ENCODE peak calls at places on chromosomes 11 and 22, in five cellular contexts. Z is GM23248, C is endothelial cell of umbilical vein, S is PC-9, J is HepG2. L is an unnamed sample.

GRCh38 chr11:58286249-58286648 is 18.2 kb upstream of the OR10W1 start:
- DNase-seq in Z (peak; percentile 77), C (peak; percentile 53), S (no peak), J (peak; percentile 54), L (peak; percentile 25)

GRCh38 chr11:124760205-124760652 is 1.9 kb downstream of the ESAM start:
- DNase-seq in Z (no peak), C (peak; percentile 59), S (no peak), J (no peak), L (no peak)

GRCh38 chr11:27291302-27291889 is 71.6 kb downstream of the CCDC34 start:
- DNase-seq in Z (peak; percentile 12), C (no peak), S (no peak), J (no peak), L (no peak)

GRCh38 chr22:27238935-27239510 is 562.5 kb downstream of the MN1 start:
- DNase-seq in Z (peak; percentile 94), C (peak; percentile 99), S (peak; percentile 44), J (no peak), L (peak; percentile 100)

GRCh38 chr11:43969543-43969942 is 27.1 kb downstream of the C11orf96 start:
- DNase-seq in Z (peak; percentile 51), C (no peak), S (no peak), J (no peak), L (no peak)

GRCh38 chr11:60485987-60486386 is 6.6 kb upstream of the MS4A12 start:
- DNase-seq in Z (no peak), C (peak; percentile 17), S (no peak), J (peak; percentile 54), L (no peak)

GRCh38 chr22:45036154-45036553 is 26.3 kb upstream of the PHF21B start:
- DNase-seq in Z (no peak), C (no peak), S (no peak), J (no peak), L (peak; percentile 46)

GRCh38 chr11:86143429-86144030 is 74.6 kb upstream of the PICALM start:
- DNase-seq in Z (no peak), C (no peak), S (peak; percentile 31), J (no peak), L (no peak)

GRCh38 chr11:83610996-83611395 is 324.8 kb upstream of the CCDC90B start:
- DNase-seq in Z (peak; percentile 40), C (no peak), S (peak; percentile 15), J (no peak), L (no peak)

GRCh38 chr11:34346551-34346950 is 11.3 kb downstream of the ABTB2 start:
- DNase-seq in Z (peak; percentile 79), C (no peak), S (peak; percentile 88), J (no peak), L (peak; percentile 65)

GRCh38 chr22:31681625-31682345 is 19.8 kb upstream of the PISD start:
- DNase-seq in Z (peak; percentile 72), C (no peak), S (no peak), J (no peak), L (peak; percentile 84)

GRCh38 chr11:69840371-69841169 is 21.4 kb upstream of the FGF3 start:
- DNase-seq in Z (no peak), C (no peak), S (peak; percentile 69), J (no peak), L (no peak)

GRCh38 chr11:95545116-95545875 is 244.3 kb downstream of the FAM76B start:
- DNase-seq in Z (peak; percentile 13), C (no peak), S (no peak), J (no peak), L (no peak)

GRCh38 chr22:29315286-29316195 is at the start of gene RASL10A:
- DNase-seq in Z (peak; percentile 43), C (no peak), S (no peak), J (no peak), L (no peak)

GRCh38 chr11:79437981-79438630 is 2.7 kb downstream of the TENM4 start:
- DNase-seq in Z (peak; percentile 38), C (no peak), S (no peak), J (no peak), L (peak; percentile 61)

GRCh38 chr11:62137276-62137861 is 13.6 kb downstream of the INCENP start:
- DNase-seq in Z (no peak), C (no peak), S (no peak), J (no peak), L (no peak)

GRCh38 chr22:22879675-22880029 is 8.0 kb upstream of the IGLL5 start:
- DNase-seq in Z (no peak), C (no peak), S (no peak), J (no peak), L (no peak)

GRCh38 chr11:63573881-63574855 is 11.0 kb upstream of the PLAAT2 start:
- DNase-seq in Z (peak; percentile 77), C (peak; percentile 32), S (no peak), J (peak; percentile 78), L (peak; percentile 55)

GRCh38 chr11:62555464-62556092 is 9.0 kb upstream of the AHNAK start:
- DNase-seq in Z (peak; percentile 49), C (no peak), S (no peak), J (no peak), L (peak; percentile 33)

GRCh38 chr11:132744771-132745170 is 787.5 kb downstream of the OPCML start:
- DNase-seq in Z (peak; percentile 73), C (no peak), S (no peak), J (no peak), L (peak; percentile 71)

GRCh38 chr11:19493446-19493845 is 219.2 kb upstream of the NAV2 start:
- DNase-seq in Z (no peak), C (no peak), S (no peak), J (no peak), L (no peak)

GRCh38 chr11:14179126-14179820 is 179.7 kb downstream of the RRAS2 start:
- DNase-seq in Z (peak; percentile 67), C (no peak), S (no peak), J (no peak), L (no peak)

GRCh38 chr11:73244589-73245240 is 26.6 kb downstream of the P2RY2 start:
- DNase-seq in Z (no peak), C (no peak), S (no peak), J (no peak), L (no peak)

GRCh38 chr11:10670099-10670498 is 23.5 kb downstream of the IRAG1 start:
- DNase-seq in Z (no peak), C (no peak), S (no peak), J (no peak), L (no peak)

GRCh38 chr11:37451903-37452302 is 853.9 kb upstream of the RAG2 start:
- DNase-seq in Z (no peak), C (no peak), S (no peak), J (no peak), L (no peak)

GRCh38 chr11:64744544-64745218 is 739 bp upstream of the RASGRP2 start:
- DNase-seq in Z (no peak), C (no peak), S (no peak), J (no peak), L (no peak)

GRCh38 chr11:120160436-120160835 is 22.5 kb upstream of the TRIM29 start:
- DNase-seq in Z (no peak), C (no peak), S (peak; percentile 55), J (no peak), L (no peak)

GRCh38 chr11:56151376-56151775 is 8.7 kb downstream of the OR8K5 start:
- DNase-seq in Z (no peak), C (no peak), S (no peak), J (no peak), L (no peak)

GRCh38 chr22:40753114-40753513 is 66.0 kb downstream of the SLC25A17 start:
- DNase-seq in Z (no peak), C (no peak), S (no peak), J (no peak), L (no peak)

GRCh38 chr22:36397081-36397766 is 9.5 kb upstream of the MYH9 start:
- DNase-seq in Z (peak; percentile 71), C (no peak), S (peak; percentile 90), J (peak; percentile 80), L (peak; percentile 83)

GRCh38 chr11:8793114-8793777 is 110.7 kb downstream of the RPL27A start:
- DNase-seq in Z (no peak), C (peak; percentile 39), S (no peak), J (peak; percentile 30), L (no peak)

GRCh38 chr22:45101828-45102227 is 61.9 kb upstream of the NUP50 start:
- DNase-seq in Z (peak; percentile 79), C (peak; percentile 30), S (no peak), J (peak; percentile 67), L (peak; percentile 33)

DNA sequence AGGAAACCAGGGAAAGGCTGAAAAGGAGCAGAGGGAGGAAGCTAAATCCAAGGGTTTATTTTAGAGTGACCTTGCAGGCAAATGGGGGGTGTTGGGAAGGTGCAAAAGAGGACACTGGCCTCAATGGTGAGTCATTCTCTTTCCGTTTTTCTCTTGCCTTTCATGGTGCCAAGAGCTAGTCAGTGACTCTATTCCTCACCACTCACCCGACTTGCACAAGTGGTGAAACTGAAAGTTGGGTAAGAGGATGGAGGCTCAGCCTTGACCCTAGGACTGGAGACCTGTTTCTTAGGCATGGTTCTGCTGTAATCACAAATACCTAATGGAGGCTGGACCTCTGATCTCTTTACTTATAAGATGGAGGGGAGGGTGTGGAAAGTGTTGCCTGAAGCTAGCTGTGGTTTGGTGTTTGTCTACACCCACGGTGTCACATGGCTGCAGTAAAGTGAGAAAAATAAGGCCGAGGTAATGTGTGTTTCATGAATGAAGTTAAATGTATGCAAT is 67.3 kb upstream of the CREB3L1 start:
- DNase-seq in Z (peak; percentile 95), C (no peak), S (peak; percentile 82), J (peak; percentile 27), L (peak; percentile 52)
- H2AFZ ChIP-seq in Z (peak overlapping the region; percentile 68), C (no peak overlapping the region), S (peak overlapping the region; percentile 40), J (no peak overlapping the region), L (no peak overlapping the region)

GRCh38 chr22:37775785-37776638 is 31.7 kb upstream of the GCAT start:
- DNase-seq in Z (peak; percentile 85), C (no peak), S (no peak), J (no peak), L (peak; percentile 80)
- H3K4me2 ChIP-seq in Z (peak overlapping the region; percentile 49), C (no peak overlapping the region), S (peak overlapping the region; percentile 76), J (no peak overlapping the region), L (peak overlapping the region; percentile 64)

GRCh38 chr11:66840317-66841091 is 2.7 kb upstream of the RCE1 start:
- DNase-seq in Z (peak; percentile 16), C (no peak), S (no peak), J (no peak), L (no peak)

GRCh38 chr11:66842896-66843775 is at the start of gene RCE1:
- DNase-seq in Z (peak; percentile 95), C (peak; percentile 91), S (peak; percentile 79), J (peak; percentile 71), L (peak; percentile 67)

GRCh38 chr11:66843776-66844495 is 695 bp downstream of the RCE1 start:
- DNase-seq in Z (peak; percentile 43), C (no peak), S (no peak), J (peak; percentile 14), L (no peak)

GRCh38 chr11:66841861-66842260 is 1.4 kb upstream of the RCE1 start:
- DNase-seq in Z (no peak), C (no peak), S (no peak), J (no peak), L (no peak)

DNA sequence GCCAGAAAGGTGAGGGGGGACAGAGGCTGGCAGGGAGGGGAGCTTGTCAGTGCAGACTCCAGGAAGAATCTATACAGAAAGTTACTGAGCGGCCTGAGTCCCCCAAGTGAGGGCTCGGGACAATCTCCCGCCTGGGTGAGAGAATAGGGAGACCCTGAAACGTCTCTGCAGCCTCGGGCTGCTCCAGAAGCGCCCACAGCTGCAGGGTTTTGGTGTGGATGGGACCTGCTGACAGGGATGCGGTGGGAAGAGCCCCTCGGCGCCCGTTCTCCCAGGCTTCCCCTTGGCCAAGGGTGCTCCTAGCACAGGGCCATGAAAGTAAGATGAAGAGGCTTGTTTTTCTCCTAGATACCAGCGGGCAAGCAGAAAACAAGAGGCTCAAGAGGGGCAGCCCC is 743 bp upstream of the RCE1 start:
- DNase-seq in Z (no peak), C (no peak), S (no peak), J (no peak), L (no peak)
- H2AFZ ChIP-seq in Z (peak overlapping the region; percentile 77), C (no peak overlapping the region), S (peak overlapping the region; percentile 94), J (no peak overlapping the region), L (no peak overlapping the region)

GRCh38 chr11:68331338-68331947 is 19.1 kb downstream of the LRP5 start:
- DNase-seq in Z (no peak), C (peak; percentile 76), S (no peak), J (peak; percentile 88), L (no peak)
- H3K4me2 ChIP-seq in Z (no peak overlapping the region), C (peak overlapping the region; percentile 7), S (no peak overlapping the region), J (peak overlapping the region; percentile 68), L (no peak overlapping the region)

L was measured in astrocyte.